ENCODE peak calls at places on chromosomes 1 and 21, in eight cellular contexts. X is K562, P is esophagus muscularis mucosa, O is breast epithelium, M is upper lobe of left lung, V is HCT116, A is endothelial cell of umbilical vein, R is sigmoid colon. Y is an unnamed sample.

GRCh38 chr1:238466459-238466858 is 575.7 kb upstream of the ZP4 start:
- DNase-seq in A (no peak), R (no peak), O (no peak), M (no peak), V (no peak), X (no peak), P (no peak), Y (no peak)

GRCh38 chr1:160086162-160086892 is 5.0 kb downstream of the KCNJ9 start:
- DNase-seq in A (no peak), R (no peak), O (no peak), P (no peak), M (no peak), V (no peak), X (no peak), Y (no peak)

GRCh38 chr1:19047373-19047772 is 90.9 kb upstream of the IFFO2 start:
- DNase-seq in X (no peak), P (no peak), V (no peak), A (no peak), R (no peak), M (no peak), O (no peak), Y (no peak)

GRCh38 chr1:63317007-63317813 is 5.2 kb upstream of the FOXD3 start:
- DNase-seq in V (peak), M (peak), X (peak), R (peak), P (no peak), A (peak), O (no peak), Y (peak)

GRCh38 chr1:21048462-21048861 is 128.2 kb downstream of the EIF4G3 start:
- DNase-seq in V (no peak), A (no peak), X (no peak), R (no peak), P (no peak), O (no peak), M (no peak), Y (no peak)

GRCh38 chr1:66283583-66284041 is 250.3 kb upstream of the SGIP1 start:
- DNase-seq in O (no peak), A (no peak), M (no peak), X (no peak), V (no peak), P (no peak), R (no peak), Y (no peak)

GRCh38 chr1:58927026-58927721 is 143.3 kb upstream of the JUN start:
- DNase-seq in X (no peak), A (no peak), V (no peak), R (peak), O (no peak), P (peak), M (no peak), Y (no peak)

GRCh38 chr1:89894210-89894668 is 73.4 kb downstream of the LRRC8D start:
- DNase-seq in V (no peak), O (no peak), P (no peak), R (no peak), X (no peak), M (no peak), A (peak), Y (no peak)

GRCh38 chr1:6922096-6922931 is 137.1 kb downstream of the CAMTA1 start:
- DNase-seq in M (no peak), A (peak), P (no peak), R (peak), X (no peak), V (no peak), O (no peak), Y (no peak)

GRCh38 chr1:78491311-78492071 is 717 bp downstream of the PTGFR start:
- DNase-seq in V (no peak), P (no peak), R (peak), M (peak), O (no peak), X (no peak), A (peak), Y (no peak)

GRCh38 chr1:183926978-183927377 is 110.5 kb downstream of the COLGALT2 start:
- DNase-seq in X (no peak), V (no peak), O (no peak), R (no peak), P (no peak), A (no peak), M (no peak), Y (no peak)

GRCh38 chr21:45740491-45741357 is 97.2 kb downstream of the PCBP3 start:
- DNase-seq in X (no peak), R (no peak), M (no peak), A (no peak), V (no peak), O (no peak), P (no peak), Y (no peak)
- TF ChIP-seq CTCF in X (no peak), R (no peak), M (no peak), A (no peak), V (no peak), O (no peak), P (no peak), Y (no peak)

DNA sequence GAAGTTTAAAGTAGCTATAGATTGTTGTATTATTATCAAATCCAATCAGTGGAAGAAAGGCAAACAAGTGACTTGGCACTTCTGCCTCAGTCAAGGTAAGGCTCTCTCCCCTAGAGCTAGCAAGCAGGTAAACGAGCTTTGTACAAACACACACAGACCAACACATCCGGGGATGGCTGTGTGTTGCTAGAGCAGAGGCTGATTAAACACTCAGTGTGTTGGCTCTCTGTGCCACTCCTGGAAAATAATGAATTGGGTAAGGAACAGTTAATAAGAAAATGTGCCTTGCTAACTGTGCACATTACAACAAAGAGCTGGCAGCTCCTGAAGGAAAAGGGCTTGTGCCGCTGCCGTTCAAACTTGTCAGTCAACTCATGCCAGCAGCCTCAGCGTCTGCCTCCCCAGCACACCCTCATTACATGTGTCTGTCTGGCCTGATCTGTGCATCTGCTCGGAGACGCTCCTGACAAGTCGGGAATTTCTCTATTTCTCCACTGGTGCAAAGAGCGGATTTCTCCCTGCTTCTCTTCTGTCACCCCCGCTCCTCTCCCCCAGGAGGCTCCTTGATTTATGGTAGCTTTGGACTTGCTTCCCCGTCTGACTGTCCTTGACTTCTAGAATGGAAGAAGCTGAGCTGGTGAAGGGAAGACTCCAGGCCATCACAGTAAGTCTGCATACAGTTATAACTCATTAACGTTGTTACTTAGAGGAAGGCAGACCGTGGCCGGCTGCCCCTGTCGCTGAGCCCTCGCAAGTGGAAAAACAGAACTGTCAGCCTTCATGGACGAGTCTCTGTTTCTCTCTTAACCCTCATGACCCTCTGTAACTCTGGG is at the start of gene PALMD:
- DNase-seq in V (no peak), R (no peak), P (no peak), M (peak), X (peak), O (peak), A (peak), Y (no peak)
- TF ChIP-seq POLR2AphosphoS5 in V (no peak), R (no peak), P (no peak), M (peak), X (no peak), O (no peak), A (peak), Y (no peak)

DNA sequence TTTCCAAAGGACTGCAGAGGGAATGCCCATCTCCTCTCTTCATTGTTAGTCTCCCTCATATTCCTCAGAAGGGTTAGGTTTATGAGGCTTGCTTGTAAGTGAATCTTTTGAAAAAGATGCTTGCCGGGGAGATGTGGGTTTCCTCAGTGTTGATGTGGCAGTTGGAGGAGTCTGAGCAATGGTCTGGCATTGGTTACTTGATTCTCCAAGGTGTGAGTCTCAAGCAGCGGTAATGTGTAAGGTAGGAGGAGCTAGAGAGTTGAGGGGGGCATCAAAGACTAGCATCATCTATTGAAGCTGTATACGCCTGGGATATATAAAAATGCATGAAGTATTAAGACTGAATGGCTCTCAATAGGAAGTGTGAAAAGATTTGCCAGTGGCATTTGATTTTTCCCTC is 21.5 kb downstream of the KHDRBS1 start:
- DNase-seq in R (no peak), A (no peak), V (no peak), X (no peak), M (no peak), P (no peak), O (no peak), Y (no peak)
- TF ChIP-seq CTCF in R (no peak), A (no peak), V (no peak), X (no peak), M (no peak), P (no peak), O (no peak), Y (no peak)

DNA sequence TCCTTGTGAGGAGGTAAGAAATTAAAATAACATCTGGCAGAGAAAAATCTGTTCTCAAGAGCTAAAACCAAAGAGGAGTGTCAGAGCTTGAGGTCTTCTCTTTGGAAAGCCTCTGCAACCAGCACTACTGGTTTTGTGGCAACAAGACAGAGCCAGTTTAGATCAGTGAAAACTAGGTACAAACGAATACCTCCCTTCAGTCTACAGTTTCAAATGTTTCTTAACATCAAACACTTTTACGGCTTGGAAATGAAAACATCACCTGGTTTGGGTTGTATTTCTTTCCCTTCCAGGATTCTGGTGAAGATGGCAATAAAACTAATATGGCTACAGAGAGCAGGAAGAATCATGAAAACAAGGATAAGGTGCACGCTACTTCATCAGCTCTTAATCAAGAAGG is 339.3 kb upstream of the ESRRG start:
- DNase-seq in X (no peak), A (no peak), P (no peak), M (no peak), V (no peak), R (no peak), O (no peak), Y (no peak)
- TF ChIP-seq POLR2AphosphoS5 in X (no peak), A (no peak), P (no peak), M (no peak), V (no peak), R (no peak), O (no peak), Y (no peak)